ENCODE peak calls at places on chromosomes 13 and 19, in five cellular contexts. I, V, N, Y and K are unnamed samples.

GRCh38 chr13:109989155-109989554 is 202.8 kb upstream of the IRS2 start:
- DNase-seq in Y (no peak), N (no peak), I (no peak), V (no peak), K (no peak)

GRCh38 chr19:44808463-44809371 is at the start of gene BCAM:
- DNase-seq in I (peak; percentile 71), V (no peak), N (no peak), Y (no peak), K (no peak)

GRCh38 chr13:40961224-40961623 is 57.9 kb downstream of the ELF1 start:
- DNase-seq in I (no peak), N (no peak), Y (peak; percentile 83), V (no peak), K (no peak)

GRCh38 chr13:19959141-19959830 is 759 bp downstream of the ZMYM2 start:
- DNase-seq in N (peak; percentile 13), V (peak; percentile 31), Y (peak; percentile 86), I (peak; percentile 61), K (no peak)

GRCh38 chr19:44521370-44521769 is 8.1 kb downstream of the CEACAM20 start:
- DNase-seq in N (no peak), Y (no peak), V (no peak), I (no peak), K (no peak)

GRCh38 chr13:112896736-112897602 is 72.0 kb upstream of the MCF2L start:
- DNase-seq in V (no peak), N (no peak), Y (no peak), I (no peak), K (no peak)

GRCh38 chr19:48922548-48923490 is 10.7 kb upstream of the DHDH start:
- DNase-seq in I (no peak), Y (no peak), V (no peak), N (no peak), K (no peak)

GRCh38 chr19:10751109-10751972 is 33.5 kb downstream of the DNM2 start:
- DNase-seq in V (no peak), N (no peak), I (peak; percentile 69), Y (no peak), K (peak; percentile 44)

GRCh38 chr13:109333893-109334651 is 452.3 kb downstream of the IRS2 start:
- DNase-seq in N (no peak), Y (peak; percentile 45), V (no peak), I (no peak), K (no peak)

GRCh38 chr19:11160119-11160768 is 4.7 kb upstream of the SPC24 start:
- DNase-seq in I (peak; percentile 64), N (no peak), Y (no peak), V (no peak), K (no peak)

GRCh38 chr19:15331419-15332310 is 674 bp downstream of the BRD4 start:
- DNase-seq in I (peak; percentile 50), Y (peak; percentile 83), N (peak; percentile 5), V (no peak), K (no peak)

GRCh38 chr19:1566392-1567115 is 1.6 kb downstream of the MEX3D start:
- DNase-seq in N (no peak), V (no peak), Y (no peak), I (peak; percentile 88), K (no peak)

GRCh38 chr19:47633996-47634395 is 25.1 kb downstream of the BICRA start:
- DNase-seq in V (no peak), I (no peak), Y (no peak), N (no peak), K (no peak)

GRCh38 chr13:113415032-113415431 is 38.3 kb downstream of the ADPRHL1 start:
- DNase-seq in N (no peak), V (no peak), I (no peak), Y (no peak), K (no peak)

GRCh38 chr13:26498524-26499208 is 58.8 kb upstream of the WASF3 start:
- DNase-seq in I (peak; percentile 43), N (no peak), Y (no peak), V (no peak), K (no peak)

GRCh38 chr19:35449347-35450043 is 1.4 kb downstream of the FFAR2 start:
- DNase-seq in N (no peak), I (no peak), Y (no peak), V (no peak), K (no peak)

GRCh38 chr19:43798546-43799409 is 3.5 kb downstream of the LYPD5 start:
- DNase-seq in Y (no peak), V (peak; percentile 34), N (no peak), I (peak; percentile 22), K (no peak)

GRCh38 chr19:23882493-23882892 is 32.2 kb upstream of the ZNF726 start:
- DNase-seq in N (no peak), Y (no peak), V (no peak), I (no peak), K (no peak)